ENCODE peak calls at places on chromosomes 16 and 17, in eight cellular contexts. E, R, O, M, I, K, X and S are unnamed samples.

GRCh38 chr17:4365628-4366311 is 705 bp downstream of the UBE2G1 start:
- DNase-seq in E (no peak), R (peak; percentile 47), O (peak; percentile 45), M (peak; percentile 47), I (peak; percentile 90), K (peak; percentile 65), X (no peak), S (peak; percentile 22)

GRCh38 chr17:2158011-2158410 is 103.1 kb downstream of the HIC1 start:
- DNase-seq in E (no peak), R (no peak), O (no peak), M (peak; percentile 44), I (peak; percentile 78), K (no peak), X (peak; percentile 97), S (no peak)

GRCh38 chr16:15643453-15644305 is 725 bp upstream of the MARF1 start:
- DNase-seq in E (no peak), R (no peak), O (peak; percentile 31), M (peak; percentile 28), I (no peak), K (peak; percentile 33), X (peak; percentile 59), S (peak; percentile 26)

GRCh38 chr16:35391328-35391727 is 1931.9 kb downstream of the TP53TG3F start:
- DNase-seq in E (no peak), R (peak; percentile 42), O (peak; percentile 57), M (no peak), I (no peak), K (peak; percentile 85), X (peak; percentile 23), S (no peak)

GRCh38 chr16:47110939-47111338 is 32.8 kb downstream of the NETO2 start:
- DNase-seq in E (no peak), R (no peak), O (no peak), M (no peak), I (no peak), K (no peak), X (no peak), S (no peak)

GRCh38 chr16:89096768-89097527 is 3.3 kb downstream of the ACSF3 start:
- DNase-seq in E (no peak), R (no peak), O (no peak), M (no peak), I (no peak), K (no peak), X (peak; percentile 12), S (no peak)

GRCh38 chr17:79919862-79920720 is 80.9 kb upstream of the CBX4 start:
- DNase-seq in E (no peak), R (peak; percentile 17), O (no peak), M (no peak), I (no peak), K (no peak), X (no peak), S (no peak)

GRCh38 chr16:69223882-69224281 is 36.9 kb downstream of the SNTB2 start:
- DNase-seq in E (no peak), R (no peak), O (no peak), M (no peak), I (no peak), K (no peak), X (peak; percentile 79), S (no peak)

GRCh38 chr17:32341857-32342602 is at the start of gene C17orf75:
- DNase-seq in E (peak; percentile 60), R (peak; percentile 88), O (peak; percentile 84), M (peak; percentile 82), I (peak; percentile 94), K (peak; percentile 82), X (peak; percentile 70), S (peak; percentile 76)

GRCh38 chr17:46822388-46822921 is 4.0 kb upstream of the WNT3 start:
- DNase-seq in E (no peak), R (no peak), O (peak; percentile 44), M (no peak), I (no peak), K (peak; percentile 51), X (no peak), S (no peak)

GRCh38 chr17:61335845-61336655 is 63.6 kb upstream of the TBX2 start:
- DNase-seq in E (no peak), R (peak; percentile 49), O (peak; percentile 68), M (no peak), I (no peak), K (no peak), X (peak; percentile 78), S (no peak)

GRCh38 chr17:61402978-61403845 is 3.6 kb downstream of the TBX2 start:
- DNase-seq in E (peak; percentile 6), R (peak; percentile 47), O (no peak), M (no peak), I (no peak), K (no peak), X (peak; percentile 66), S (no peak)

GRCh38 chr16:31474778-31475738 is 3.1 kb downstream of the TGFB1I1 start:
- DNase-seq in E (no peak), R (no peak), O (no peak), M (no peak), I (no peak), K (no peak), X (no peak), S (no peak)

GRCh38 chr17:28684963-28685362 is 23.0 kb downstream of the SUPT6H start:
- DNase-seq in E (no peak), R (no peak), O (peak; percentile 26), M (no peak), I (peak; percentile 48), K (peak; percentile 89), X (peak; percentile 16), S (no peak)

DNA sequence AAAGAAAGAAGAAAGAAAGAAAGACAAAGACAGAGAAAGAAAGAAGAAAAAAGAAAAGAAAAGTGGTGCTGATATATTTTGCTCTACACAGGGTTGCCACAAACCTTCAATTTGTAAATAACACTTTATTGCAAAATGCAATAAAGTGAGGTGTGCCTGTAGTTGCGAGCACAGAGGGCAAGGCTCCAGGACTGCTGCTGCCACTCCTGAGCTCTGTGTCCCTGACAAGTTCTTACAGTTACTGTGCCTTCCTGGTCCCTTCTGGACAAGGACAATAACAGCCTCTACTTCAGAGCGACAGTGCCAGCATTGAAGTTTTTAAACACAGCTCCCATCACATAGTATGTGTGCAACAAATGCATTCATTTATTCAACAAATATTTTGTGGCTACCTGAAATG is 148.1 kb downstream of the AXIN2 start:
- DNase-seq in E (no peak), R (no peak), O (no peak), M (no peak), I (no peak), K (no peak), X (no peak), S (no peak)
- TF ChIP-seq POLR2A in E (no peak), R (no peak), O (no peak), M (no peak), I (no peak), K (no peak), X (no peak), S (no peak)

DNA sequence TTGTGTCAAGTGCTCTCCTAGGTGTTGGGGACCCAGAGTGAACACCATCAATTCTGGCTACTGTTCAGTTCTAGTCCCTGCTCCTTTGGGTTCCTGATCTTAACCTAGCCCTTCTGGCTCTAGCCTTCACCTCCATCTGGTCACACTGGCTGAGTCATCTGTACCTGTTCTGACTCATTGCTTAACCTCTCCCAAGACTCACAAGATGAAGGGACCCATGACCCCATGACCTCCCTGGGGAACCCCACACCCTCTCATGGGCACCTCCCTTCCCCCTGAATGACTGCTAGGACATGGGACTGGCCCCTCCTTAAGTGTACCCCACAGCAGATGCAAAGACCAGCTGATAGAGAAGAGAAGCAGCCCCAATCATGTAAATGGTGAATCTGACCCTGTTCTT is 345.8 kb upstream of the CDH5 start:
- DNase-seq in E (no peak), R (no peak), O (no peak), M (no peak), I (no peak), K (no peak), X (peak; percentile 52), S (no peak)
- TF ChIP-seq POLR2A in E (no peak), R (no peak), O (no peak), M (no peak), I (no peak), K (no peak), X (no peak), S (no peak)

DNA sequence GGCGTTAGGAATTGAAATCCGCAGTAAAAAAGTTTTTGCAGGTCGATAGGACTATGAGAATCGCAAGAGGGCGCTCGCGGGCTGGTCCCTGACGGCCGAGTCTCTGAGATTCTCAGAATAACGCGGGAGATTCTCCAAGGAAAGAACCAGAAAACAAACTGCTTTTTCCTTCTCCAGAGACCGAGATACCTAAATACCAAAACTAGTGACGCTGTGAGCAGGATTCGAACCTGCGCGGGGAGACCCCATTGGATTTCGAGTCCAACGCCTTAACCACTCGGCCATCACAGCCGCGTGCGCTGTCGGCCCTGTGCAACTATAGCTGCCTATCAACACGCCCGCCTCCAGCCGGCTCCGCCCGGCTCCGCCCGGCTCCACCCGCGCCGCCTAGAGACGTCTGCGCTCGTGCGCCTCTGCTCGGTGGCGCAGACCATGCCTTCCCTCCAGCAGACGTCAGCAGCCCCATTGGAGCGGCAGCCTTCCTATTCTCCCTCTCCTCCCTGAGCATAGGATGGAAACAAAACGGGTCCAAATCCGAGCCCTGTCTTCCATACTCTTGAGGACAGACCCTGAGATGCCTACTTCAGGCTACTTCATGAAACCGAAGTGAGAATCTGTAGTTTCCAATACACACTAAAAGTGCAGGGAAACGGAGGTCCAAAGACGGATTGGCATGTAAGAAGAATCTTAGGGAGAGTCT is 13.4 kb downstream of the PER1 start:
- DNase-seq in E (peak; percentile 81), R (peak; percentile 94), O (peak; percentile 96), M (peak; percentile 98), I (peak; percentile 99), K (peak; percentile 95), X (peak; percentile 98), S (no peak)
- TF ChIP-seq POLR2A in E (no peak), R (peak; percentile 75), O (peak; percentile 85), M (peak; percentile 75), I (no peak), K (peak; percentile 47), X (peak; percentile 91), S (peak; percentile 44)

GRCh38 chr16:11639925-11640899 is 28.0 kb upstream of the SNN start:
- DNase-seq in E (no peak), R (peak; percentile 92), O (peak; percentile 79), M (peak; percentile 88), I (peak; percentile 96), K (peak; percentile 82), X (peak; percentile 100), S (peak; percentile 50)
- TF ChIP-seq POLR2A in E (no peak), R (peak; percentile 36), O (peak; percentile 59), M (peak; percentile 47), I (no peak), K (no peak), X (peak; percentile 80), S (no peak)

DNA sequence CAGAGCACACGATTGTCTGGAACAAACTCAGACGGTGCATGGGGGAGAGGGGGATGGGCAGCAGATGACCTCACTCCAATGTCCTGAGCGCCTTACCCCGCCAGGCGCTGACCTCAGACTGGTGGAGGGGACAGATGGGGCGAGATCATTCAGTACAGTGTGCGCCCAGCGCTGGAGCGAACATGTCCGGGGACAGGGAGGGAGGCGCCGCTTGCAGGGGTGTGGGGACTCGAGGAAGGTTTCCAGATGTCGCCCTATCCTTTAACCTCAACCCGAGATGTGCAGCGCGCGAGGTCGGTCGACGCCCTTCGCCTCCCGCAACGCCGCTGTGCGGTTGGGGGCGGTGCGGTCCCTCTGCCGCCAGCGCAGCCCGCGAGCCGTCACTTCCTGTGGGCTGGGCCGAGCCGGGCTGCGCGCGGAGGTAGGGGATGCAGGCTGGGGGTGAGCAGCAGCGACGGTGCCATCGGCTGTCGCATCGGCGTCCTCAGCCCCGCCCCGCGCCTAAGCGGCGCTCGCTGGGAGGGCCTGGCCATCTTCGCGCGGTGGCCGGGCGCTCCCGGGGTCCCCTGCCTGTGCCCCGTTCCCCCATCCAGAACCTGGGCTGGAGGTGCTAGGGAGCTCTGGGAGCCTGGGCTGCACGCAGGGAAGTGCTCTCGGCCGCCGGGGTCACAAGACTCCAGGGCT is 5.3 kb upstream of the CDR2L start:
- DNase-seq in E (peak; percentile 64), R (peak; percentile 86), O (peak; percentile 80), M (peak; percentile 68), I (peak; percentile 94), K (peak; percentile 81), X (peak; percentile 23), S (peak; percentile 78)
- TF ChIP-seq POLR2A in E (no peak), R (peak; percentile 77), O (peak; percentile 97), M (peak; percentile 86), I (no peak), K (no peak), X (peak; percentile 35), S (peak; percentile 94)